ENCODE peak calls at places on chromosomes 5 and 9, in six cellular contexts. F, Q, C, E, D and Y are unnamed samples.

GRCh38 chr9:2439957-2440356 is 181.6 kb upstream of the VLDLR start:
- DNase-seq in F (no peak), Q (no peak), C (no peak), E (no peak), D (no peak), Y (no peak)

GRCh38 chr5:56479701-56480304 is 246.7 kb upstream of the ANKRD55 start:
- DNase-seq in F (no peak), Q (no peak), C (no peak), E (no peak), D (no peak), Y (peak; percentile 35)

GRCh38 chr5:83922699-83923098 is 202.0 kb upstream of the HAPLN1 start:
- DNase-seq in F (no peak), Q (no peak), C (no peak), E (no peak), D (no peak), Y (no peak)

GRCh38 chr5:41857989-41858388 is 12.2 kb downstream of the OXCT1 start:
- DNase-seq in F (no peak), Q (no peak), C (no peak), E (no peak), D (no peak), Y (no peak)

GRCh38 chr9:110832916-110833315 is 164.3 kb downstream of the MUSK start:
- DNase-seq in F (no peak), Q (peak; percentile 44), C (no peak), E (no peak), D (no peak), Y (no peak)

GRCh38 chr9:95507456-95508241 is 9.1 kb downstream of the PTCH1 start:
- DNase-seq in F (no peak), Q (peak; percentile 67), C (peak; percentile 83), E (no peak), D (no peak), Y (no peak)

GRCh38 chr9:129208191-129209091 is 30.4 kb upstream of the IER5L start:
- DNase-seq in F (no peak), Q (no peak), C (no peak), E (no peak), D (no peak), Y (no peak)

GRCh38 chr5:84290161-84290560 is 94.5 kb downstream of the EDIL3 start:
- DNase-seq in F (peak; percentile 9), Q (peak; percentile 32), C (peak; percentile 62), E (no peak), D (no peak), Y (peak; percentile 63)

GRCh38 chr5:124901081-124901480 is 154.6 kb upstream of the ZNF608 start:
- DNase-seq in F (no peak), Q (no peak), C (no peak), E (no peak), D (no peak), Y (no peak)

GRCh38 chr9:133227242-133227860 is 18.3 kb upstream of the OBP2B start:
- DNase-seq in F (no peak), Q (no peak), C (no peak), E (no peak), D (no peak), Y (no peak)

GRCh38 chr9:31799953-31800609 is 584.4 kb upstream of the ACO1 start:
- DNase-seq in F (peak; percentile 4), Q (no peak), C (peak; percentile 64), E (no peak), D (no peak), Y (peak; percentile 11)

GRCh38 chr5:119363271-119363670 is 7.5 kb downstream of the TNFAIP8 start:
- DNase-seq in F (no peak), Q (no peak), C (no peak), E (no peak), D (no peak), Y (no peak)

GRCh38 chr5:122415481-122416120 is 103.6 kb downstream of the SNCAIP start:
- DNase-seq in F (peak; percentile 25), Q (peak; percentile 74), C (peak; percentile 84), E (no peak), D (no peak), Y (peak; percentile 71)

GRCh38 chr5:179803651-179804598 is 2.7 kb downstream of the MGAT4B start:
- DNase-seq in F (no peak), Q (no peak), C (peak; percentile 40), E (no peak), D (no peak), Y (no peak)

GRCh38 chr9:113352006-113352405 is 2.7 kb downstream of the BSPRY start:
- DNase-seq in F (no peak), Q (no peak), C (no peak), E (no peak), D (no peak), Y (no peak)

GRCh38 chr5:173743641-173744343 is 127.3 kb upstream of the BOD1 start:
- DNase-seq in F (no peak), Q (no peak), C (no peak), E (peak; percentile 85), D (no peak), Y (no peak)

GRCh38 chr5:53974021-53974420 is 336.4 kb downstream of the ARL15 start:
- DNase-seq in F (no peak), Q (no peak), C (no peak), E (no peak), D (no peak), Y (no peak)

GRCh38 chr9:134687556-134687955 is 46.0 kb downstream of the COL5A1 start:
- DNase-seq in F (no peak), Q (no peak), C (no peak), E (no peak), D (no peak), Y (no peak)

GRCh38 chr9:107086460-107086859 is 196.6 kb upstream of the RAD23B start:
- DNase-seq in F (no peak), Q (no peak), C (no peak), E (no peak), D (no peak), Y (no peak)

GRCh38 chr5:88256872-88257271 is 11.8 kb downstream of the TMEM161B start:
- DNase-seq in F (no peak), Q (no peak), C (no peak), E (no peak), D (no peak), Y (no peak)

GRCh38 chr9:30299126-30299780 is 2085.2 kb upstream of the ACO1 start:
- DNase-seq in F (no peak), Q (no peak), C (no peak), E (no peak), D (no peak), Y (no peak)
- H3K4me3 ChIP-seq in F (no peak overlapping the region), Q (no peak overlapping the region), C (no peak overlapping the region), E (no peak overlapping the region), D (no peak overlapping the region), Y (no peak overlapping the region)

GRCh38 chr9:100700689-100701318 is 122.9 kb downstream of the CAVIN4 start:
- DNase-seq in F (no peak), Q (peak; percentile 3), C (peak; percentile 8), E (peak; percentile 5), D (no peak), Y (no peak)
- TF ChIP-seq CTCF in F (peak; percentile 38), Q (peak; percentile 45), C (no peak), E (peak; percentile 50), D (no peak), Y (peak; percentile 45)

GRCh38 chr5:93576994-93577575 is 3.9 kb downstream of the NR2F1-AS1 start:
- DNase-seq in F (no peak), Q (no peak), C (no peak), E (no peak), D (no peak), Y (no peak)

GRCh38 chr5:93578179-93578812 is 2.7 kb downstream of the NR2F1-AS1 start:
- DNase-seq in F (no peak), Q (no peak), C (no peak), E (no peak), D (no peak), Y (no peak)

GRCh38 chr5:93578813-93579560 is 2.0 kb downstream of the NR2F1-AS1 start:
- DNase-seq in F (no peak), Q (peak; percentile 31), C (peak; percentile 83), E (no peak), D (no peak), Y (no peak)

GRCh38 chr5:93576015-93576414 is 5.0 kb downstream of the NR2F1-AS1 start:
- DNase-seq in F (no peak), Q (no peak), C (no peak), E (no peak), D (no peak), Y (no peak)

GRCh38 chr5:93577807-93578178 is 3.2 kb downstream of the NR2F1-AS1 start:
- DNase-seq in F (no peak), Q (no peak), C (no peak), E (no peak), D (no peak), Y (no peak)
- H3K4me3 ChIP-seq in F (no peak overlapping the region), Q (no peak overlapping the region), C (no peak overlapping the region), E (no peak overlapping the region), D (no peak overlapping the region), Y (no peak overlapping the region)

GRCh38 chr9:8868632-8869031 is 1069.1 kb upstream of the DMAC1 start:
- DNase-seq in F (peak; percentile 23), Q (no peak), C (no peak), E (no peak), D (no peak), Y (peak; percentile 47)

GRCh38 chr9:8871796-8872470 is 1072.4 kb upstream of the DMAC1 start:
- DNase-seq in F (no peak), Q (no peak), C (no peak), E (no peak), D (no peak), Y (no peak)

GRCh38 chr9:8871396-8871795 is 1071.8 kb upstream of the DMAC1 start:
- DNase-seq in F (no peak), Q (no peak), C (no peak), E (no peak), D (no peak), Y (no peak)

GRCh38 chr9:8867148-8867547 is 1067.6 kb upstream of the DMAC1 start:
- DNase-seq in F (no peak), Q (no peak), C (no peak), E (no peak), D (no peak), Y (no peak)

GRCh38 chr9:8869812-8870211 is 1070.2 kb upstream of the DMAC1 start:
- DNase-seq in F (no peak), Q (no peak), C (no peak), E (no peak), D (no peak), Y (no peak)
- TF ChIP-seq CTCF in F (no peak), Q (no peak), C (no peak), E (no peak), D (no peak), Y (no peak)

GRCh38 chr5:177310332-177310731 is 1.4 kb downstream of the MXD3 start:
- DNase-seq in F (no peak), Q (no peak), C (no peak), E (no peak), D (no peak), Y (no peak)
- H3K4me3 ChIP-seq in F (peak overlapping the region; percentile 46), Q (no peak overlapping the region), C (no peak overlapping the region), E (peak overlapping the region; percentile 77), D (no peak overlapping the region), Y (peak overlapping the region; percentile 65)